ENCODE peak calls at places on chromosomes 11 and 22, in five cellular contexts. L, R, T, Z and I are unnamed samples.

GRCh38 chr11:706439-706956 is 467 bp downstream of the EPS8L2 start:
- DNase-seq in L (peak), R (no peak), T (no peak), Z (no peak), I (peak)

GRCh38 chr22:19782533-19782932 is 22.0 kb downstream of the TBX1 start:
- DNase-seq in L (no peak), R (no peak), T (no peak), Z (no peak), I (no peak)

GRCh38 chr22:35582861-35583670 is 34.1 kb downstream of the MB start:
- DNase-seq in L (peak), R (no peak), T (peak), Z (peak), I (peak)

GRCh38 chr22:19986410-19987341 is 29.9 kb downstream of the ARVCF start:
- DNase-seq in L (peak), R (no peak), T (peak), Z (no peak), I (peak)

GRCh38 chr11:62169448-62169847 is 20.6 kb upstream of the SCGB1D1 start:
- DNase-seq in L (no peak), R (no peak), T (no peak), Z (no peak), I (no peak)

GRCh38 chr11:69840371-69841169 is 21.4 kb upstream of the FGF3 start:
- DNase-seq in L (no peak), R (no peak), T (no peak), Z (no peak), I (no peak)

GRCh38 chr11:36420025-36420424 is 90.0 kb downstream of the TRAF6 start:
- DNase-seq in L (no peak), R (no peak), T (no peak), Z (no peak), I (no peak)

GRCh38 chr11:84899740-84900139 is 727.4 kb downstream of the DLG2 start:
- DNase-seq in L (peak), R (no peak), T (peak), Z (no peak), I (no peak)

GRCh38 chr11:114308689-114309089 is 12.5 kb downstream of the NNMT start:
- DNase-seq in L (no peak), R (no peak), T (no peak), Z (no peak), I (no peak)

GRCh38 chr11:63915961-63916836 is 765 bp downstream of the RCOR2 start:
- DNase-seq in L (peak), R (no peak), T (peak), Z (no peak), I (peak)

GRCh38 chr22:22787805-22788459 is 99.7 kb upstream of the IGLL5 start:
- DNase-seq in L (peak), R (no peak), T (peak), Z (no peak), I (peak)

GRCh38 chr11:122757201-122757600 is 81.1 kb upstream of the CRTAM start:
- DNase-seq in L (no peak), R (no peak), T (no peak), Z (no peak), I (no peak)

GRCh38 chr11:59556883-59557205 is 45.5 kb downstream of the OR4D9 start:
- DNase-seq in L (no peak), R (no peak), T (peak), Z (no peak), I (peak)

GRCh38 chr11:1239596-1240205 is 16.8 kb downstream of the MUC5B start:
- DNase-seq in L (no peak), R (no peak), T (no peak), Z (no peak), I (no peak)

GRCh38 chr11:125626381-125626950 is 1.5 kb downstream of the CHEK1 start:
- DNase-seq in L (no peak), R (peak), T (peak), Z (peak), I (no peak)

GRCh38 chr22:27086728-27087450 is 429.5 kb downstream of the MIAT start:
- DNase-seq in L (no peak), R (no peak), T (no peak), Z (no peak), I (no peak)

GRCh38 chr11:114027941-114028340 is 31.6 kb upstream of the ZBTB16 start:
- DNase-seq in L (no peak), R (no peak), T (no peak), Z (no peak), I (no peak)

GRCh38 chr11:65719887-65720236 is 736 bp downstream of the RNASEH2C start:
- DNase-seq in L (no peak), R (no peak), T (no peak), Z (no peak), I (no peak)

GRCh38 chr11:116104480-116105174 is 600.4 kb upstream of the CADM1 start:
- DNase-seq in L (no peak), R (no peak), T (no peak), Z (no peak), I (no peak)

GRCh38 chr22:29524440-29525191 is 28.9 kb downstream of the THOC5 start:
- DNase-seq in L (no peak), R (peak), T (peak), Z (no peak), I (peak)

GRCh38 chr11:61897387-61898246 is 6.3 kb upstream of the FADS3 start:
- DNase-seq in L (peak), R (peak), T (peak), Z (no peak), I (peak)

GRCh38 chr11:68798221-68798813 is 43.4 kb downstream of the CPT1A start:
- DNase-seq in L (peak), R (peak), T (peak), Z (no peak), I (no peak)

GRCh38 chr22:37079668-37080171 is 28.2 kb downstream of the KCTD17 start:
- DNase-seq in L (no peak), R (no peak), T (no peak), Z (no peak), I (no peak)

GRCh38 chr11:131916633-131917032 is 546.2 kb downstream of the NTM start:
- DNase-seq in L (no peak), R (no peak), T (no peak), Z (no peak), I (no peak)

GRCh38 chr11:67613313-67613959 is 6.7 kb downstream of the NDUFV1 start:
- DNase-seq in L (no peak), R (no peak), T (no peak), Z (no peak), I (no peak)

GRCh38 chr11:110286298-110287040 is 9.9 kb downstream of the RDX start:
- DNase-seq in L (no peak), R (no peak), T (no peak), Z (no peak), I (no peak)

GRCh38 chr11:94557992-94558391 is 9.2 kb upstream of the PIWIL4 start:
- DNase-seq in L (no peak), R (no peak), T (no peak), Z (no peak), I (no peak)

GRCh38 chr11:71491531-71492329 is 35.3 kb upstream of the KRTAP5-7 start:
- DNase-seq in L (no peak), R (no peak), T (no peak), Z (no peak), I (no peak)

GRCh38 chr22:29060251-29060650 is 1.4 kb downstream of the C22orf31 start:
- DNase-seq in L (no peak), R (no peak), T (no peak), Z (no peak), I (no peak)

GRCh38 chr11:76885390-76886097 is 24.8 kb downstream of the ACER3 start:
- DNase-seq in L (no peak), R (no peak), T (no peak), Z (no peak), I (no peak)

GRCh38 chr11:8263769-8264410 is at the start of gene LMO1:
- DNase-seq in L (peak), R (no peak), T (peak), Z (no peak), I (peak)

GRCh38 chr11:112157274-112157766 is 6.6 kb downstream of the IL18 start:
- DNase-seq in L (no peak), R (no peak), T (peak), Z (no peak), I (peak)

GRCh38 chr11:118907051-118907748 is 18.5 kb downstream of the BCL9L start:
- DNase-seq in L (peak), R (no peak), T (peak), Z (peak), I (peak)

GRCh38 chr11:30916764-30917163 is 330.6 kb upstream of the MPPED2 start:
- DNase-seq in L (no peak), R (no peak), T (no peak), Z (no peak), I (no peak)

GRCh38 chr11:130622126-130622525 is 173.7 kb downstream of the ADAMTS15 start:
- DNase-seq in L (no peak), R (no peak), T (no peak), Z (no peak), I (no peak)

GRCh38 chr11:130623909-130624668 is 175.6 kb downstream of the ADAMTS15 start:
- DNase-seq in L (no peak), R (no peak), T (no peak), Z (no peak), I (no peak)

GRCh38 chr11:130629039-130629438 is 180.6 kb downstream of the ADAMTS15 start:
- DNase-seq in L (no peak), R (no peak), T (no peak), Z (no peak), I (no peak)

GRCh38 chr11:130624946-130625345 is 176.5 kb downstream of the ADAMTS15 start:
- DNase-seq in L (no peak), R (no peak), T (no peak), Z (no peak), I (no peak)

GRCh38 chr11:130625907-130626306 is 177.5 kb downstream of the ADAMTS15 start:
- DNase-seq in L (no peak), R (no peak), T (no peak), Z (no peak), I (no peak)
- TF ChIP-seq HDAC2 in L (no peak), R (no peak), T (no peak), Z (no peak), I (no peak)

GRCh38 chr22:44396021-44396726 is 83.4 kb upstream of the SHISAL1 start:
- DNase-seq in L (no peak), R (no peak), T (no peak), Z (no peak), I (no peak)
- TF ChIP-seq HDAC2 in L (no peak), R (no peak), T (no peak), Z (no peak), I (no peak)

GRCh38 chr11:101583180-101584128 is at the start of gene TRPC6:
- DNase-seq in L (no peak), R (no peak), T (no peak), Z (no peak), I (peak)
- TF ChIP-seq HDAC2 in L (no peak), R (no peak), T (no peak), Z (no peak), I (no peak)

GRCh38 chr11:120130176-120130980 is 7.5 kb downstream of the TRIM29 start:
- DNase-seq in L (no peak), R (no peak), T (no peak), Z (no peak), I (no peak)
- TF ChIP-seq HDAC2 in L (no peak), R (no peak), T (no peak), Z (no peak), I (no peak)

GRCh38 chr11:126997196-126997595 is 3.4 kb downstream of the KIRREL3 start:
- DNase-seq in L (no peak), R (no peak), T (no peak), Z (no peak), I (no peak)
- TF ChIP-seq HDAC2 in L (no peak), R (no peak), T (no peak), Z (no peak), I (no peak)

GRCh38 chr11:57275582-57275981 is 38.5 kb upstream of the APLNR start:
- DNase-seq in L (no peak), R (no peak), T (no peak), Z (no peak), I (no peak)
- TF ChIP-seq HDAC2 in L (no peak), R (no peak), T (no peak), Z (no peak), I (no peak)

DNA sequence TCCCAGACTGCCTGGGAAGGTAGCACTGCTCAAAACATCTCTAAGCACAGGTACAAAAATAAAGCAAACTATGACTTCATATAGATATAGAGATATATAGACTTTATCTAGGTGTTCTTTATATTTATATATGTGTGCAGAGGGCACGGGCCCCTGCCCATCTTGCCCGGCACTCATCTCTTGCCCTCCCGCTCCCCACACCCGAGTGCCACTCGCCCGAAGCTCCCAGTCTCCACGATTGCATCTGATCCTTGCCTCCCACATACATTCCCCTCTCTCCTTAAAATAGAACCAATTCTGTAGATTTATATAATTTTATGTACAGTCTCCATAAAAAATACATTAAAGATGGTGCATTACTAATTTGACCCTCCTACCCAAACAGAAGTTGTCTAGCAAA is 55.5 kb downstream of the IGSF9B start:
- DNase-seq in L (no peak), R (no peak), T (no peak), Z (no peak), I (no peak)
- TF ChIP-seq HDAC2 in L (no peak), R (no peak), T (no peak), Z (no peak), I (no peak)

GRCh38 chr22:39173050-39173706 is 20.7 kb upstream of the CBX7 start:
- DNase-seq in L (no peak), R (no peak), T (no peak), Z (no peak), I (no peak)

GRCh38 chr22:39169797-39170466 is 17.5 kb upstream of the CBX7 start:
- DNase-seq in L (no peak), R (no peak), T (no peak), Z (no peak), I (no peak)

GRCh38 chr22:39173787-39174497 is 21.5 kb upstream of the CBX7 start:
- DNase-seq in L (no peak), R (no peak), T (no peak), Z (no peak), I (no peak)

GRCh38 chr22:39171623-39172264 is 19.3 kb upstream of the CBX7 start:
- DNase-seq in L (no peak), R (no peak), T (no peak), Z (no peak), I (no peak)

GRCh38 chr22:39170825-39171622 is 18.5 kb upstream of the CBX7 start:
- DNase-seq in L (peak), R (no peak), T (peak), Z (peak), I (peak)
- TF ChIP-seq HDAC2 in L (no peak), R (no peak), T (peak), Z (no peak), I (no peak)